ENCODE peak calls at places on chromosomes 2 and 18, in seven cellular contexts. One of them, this sample, is unnamed.

GRCh38 chr18:50151876-50152275 is 43.1 kb downstream of the MYO5B start:
- DNase-seq in GM12865: no peak
- DNase-seq in adrenal gland: no peak
- DNase-seq in GM13976: no peak
- DNase-seq in progenitor cell of endocrine pancreas: no peak
- DNase-seq in fibroblast of the aortic adventitia: peak; percentile 22
- DNase-seq in sigmoid colon: no peak
- DNase-seq in this sample: no peak

GRCh38 chr2:142188562-142188961 is 57.7 kb upstream of the LRP1B start:
- DNase-seq in GM12865: no peak
- DNase-seq in adrenal gland: no peak
- DNase-seq in GM13976: no peak
- DNase-seq in progenitor cell of endocrine pancreas: no peak
- DNase-seq in fibroblast of the aortic adventitia: no peak
- DNase-seq in sigmoid colon: no peak
- DNase-seq in this sample: no peak

GRCh38 chr18:6414723-6415362 is at the start of gene L3MBTL4:
- DNase-seq in GM12865: peak; percentile 61
- DNase-seq in adrenal gland: peak; percentile 58
- DNase-seq in GM13976: peak; percentile 76
- DNase-seq in progenitor cell of endocrine pancreas: peak; percentile 44
- DNase-seq in fibroblast of the aortic adventitia: no peak
- DNase-seq in sigmoid colon: peak; percentile 64
- DNase-seq in this sample: no peak

GRCh38 chr18:60067426-60068210 is 167.8 kb downstream of the PMAIP1 start:
- DNase-seq in GM12865: no peak
- DNase-seq in adrenal gland: no peak
- DNase-seq in GM13976: no peak
- DNase-seq in progenitor cell of endocrine pancreas: no peak
- DNase-seq in fibroblast of the aortic adventitia: no peak
- DNase-seq in sigmoid colon: no peak
- DNase-seq in this sample: no peak

GRCh38 chr2:85468704-85469349 is 50.3 kb downstream of the SH2D6 start:
- DNase-seq in GM12865: no peak
- DNase-seq in adrenal gland: no peak
- DNase-seq in GM13976: no peak
- DNase-seq in progenitor cell of endocrine pancreas: no peak
- DNase-seq in fibroblast of the aortic adventitia: peak; percentile 84
- DNase-seq in sigmoid colon: peak; percentile 54
- DNase-seq in this sample: no peak

GRCh38 chr2:186503827-186504606 is 18.0 kb downstream of the ZC3H15 start:
- DNase-seq in GM12865: peak; percentile 18
- DNase-seq in adrenal gland: no peak
- DNase-seq in GM13976: no peak
- DNase-seq in progenitor cell of endocrine pancreas: no peak
- DNase-seq in fibroblast of the aortic adventitia: peak; percentile 64
- DNase-seq in sigmoid colon: no peak
- DNase-seq in this sample: no peak

GRCh38 chr2:86035883-86036789 is 69.5 kb downstream of the POLR1A start:
- DNase-seq in GM12865: peak; percentile 93
- DNase-seq in adrenal gland: peak; percentile 67
- DNase-seq in GM13976: peak; percentile 90
- DNase-seq in progenitor cell of endocrine pancreas: peak; percentile 26
- DNase-seq in fibroblast of the aortic adventitia: peak; percentile 79
- DNase-seq in sigmoid colon: peak; percentile 93
- DNase-seq in this sample: no peak

GRCh38 chr2:215409331-215410127 is 26.3 kb downstream of the FN1 start:
- DNase-seq in GM12865: no peak
- DNase-seq in adrenal gland: no peak
- DNase-seq in GM13976: no peak
- DNase-seq in progenitor cell of endocrine pancreas: no peak
- DNase-seq in fibroblast of the aortic adventitia: no peak
- DNase-seq in sigmoid colon: no peak
- DNase-seq in this sample: no peak

GRCh38 chr2:101197215-101197745 is 46.1 kb upstream of the TBC1D8 start:
- DNase-seq in GM12865: no peak
- DNase-seq in adrenal gland: no peak
- DNase-seq in GM13976: no peak
- DNase-seq in progenitor cell of endocrine pancreas: no peak
- DNase-seq in fibroblast of the aortic adventitia: peak; percentile 15
- DNase-seq in sigmoid colon: no peak
- DNase-seq in this sample: no peak

GRCh38 chr2:199739413-199740110 is 111.4 kb downstream of the FTCDNL1 start:
- DNase-seq in GM12865: peak; percentile 68
- DNase-seq in adrenal gland: peak; percentile 73
- DNase-seq in GM13976: peak; percentile 47
- DNase-seq in progenitor cell of endocrine pancreas: peak; percentile 68
- DNase-seq in fibroblast of the aortic adventitia: peak; percentile 65
- DNase-seq in sigmoid colon: peak; percentile 81
- DNase-seq in this sample: no peak

GRCh38 chr2:200314976-200315567 is 8.6 kb downstream of the SPATS2L start:
- DNase-seq in GM12865: no peak
- DNase-seq in adrenal gland: no peak
- DNase-seq in GM13976: no peak
- DNase-seq in progenitor cell of endocrine pancreas: no peak
- DNase-seq in fibroblast of the aortic adventitia: peak; percentile 66
- DNase-seq in sigmoid colon: no peak
- DNase-seq in this sample: no peak

GRCh38 chr18:13227910-13228309 is 9.3 kb downstream of the LDLRAD4 start:
- DNase-seq in GM12865: no peak
- DNase-seq in adrenal gland: no peak
- DNase-seq in GM13976: no peak
- DNase-seq in progenitor cell of endocrine pancreas: no peak
- DNase-seq in fibroblast of the aortic adventitia: no peak
- DNase-seq in sigmoid colon: no peak
- DNase-seq in this sample: no peak

GRCh38 chr2:134934641-134935040 is 16.0 kb downstream of the CCNT2 start:
- DNase-seq in GM12865: no peak
- DNase-seq in adrenal gland: no peak
- DNase-seq in GM13976: no peak
- DNase-seq in progenitor cell of endocrine pancreas: no peak
- DNase-seq in fibroblast of the aortic adventitia: no peak
- DNase-seq in sigmoid colon: no peak
- DNase-seq in this sample: no peak

GRCh38 chr2:118846667-118847446 is 591 bp downstream of the EN1 start:
- DNase-seq in GM12865: no peak
- DNase-seq in adrenal gland: no peak
- DNase-seq in GM13976: no peak
- DNase-seq in progenitor cell of endocrine pancreas: no peak
- DNase-seq in fibroblast of the aortic adventitia: peak; percentile 54
- DNase-seq in sigmoid colon: no peak
- DNase-seq in this sample: no peak

GRCh38 chr18:12837747-12838146 is 46.3 kb downstream of the PTPN2 start:
- DNase-seq in GM12865: no peak
- DNase-seq in adrenal gland: no peak
- DNase-seq in GM13976: no peak
- DNase-seq in progenitor cell of endocrine pancreas: no peak
- DNase-seq in fibroblast of the aortic adventitia: peak; percentile 58
- DNase-seq in sigmoid colon: no peak
- DNase-seq in this sample: no peak

GRCh38 chr18:52287151-52287550 is 52.8 kb upstream of the DCC start:
- DNase-seq in GM12865: no peak
- DNase-seq in adrenal gland: no peak
- DNase-seq in GM13976: no peak
- DNase-seq in progenitor cell of endocrine pancreas: no peak
- DNase-seq in fibroblast of the aortic adventitia: no peak
- DNase-seq in sigmoid colon: no peak
- DNase-seq in this sample: no peak

GRCh38 chr18:3596324-3597158 is 146.6 kb downstream of the TGIF1 start:
- DNase-seq in GM12865: peak; percentile 81
- DNase-seq in adrenal gland: peak; percentile 82
- DNase-seq in GM13976: peak; percentile 69
- DNase-seq in progenitor cell of endocrine pancreas: no peak
- DNase-seq in fibroblast of the aortic adventitia: no peak
- DNase-seq in sigmoid colon: peak; percentile 77
- DNase-seq in this sample: no peak
- TF ChIP-seq CTCF in GM12865: peak; percentile 48
- TF ChIP-seq CTCF in adrenal gland: no peak
- TF ChIP-seq CTCF in GM13976: peak; percentile 30
- TF ChIP-seq CTCF in progenitor cell of endocrine pancreas: no peak
- TF ChIP-seq CTCF in fibroblast of the aortic adventitia: no peak
- TF ChIP-seq CTCF in sigmoid colon: no peak
- TF ChIP-seq CTCF in this sample: no peak

GRCh38 chr2:232592687-232593407 is 40.6 kb upstream of the EFHD1 start:
- DNase-seq in GM12865: no peak
- DNase-seq in adrenal gland: no peak
- DNase-seq in GM13976: no peak
- DNase-seq in progenitor cell of endocrine pancreas: no peak
- DNase-seq in fibroblast of the aortic adventitia: peak; percentile 82
- DNase-seq in sigmoid colon: no peak
- DNase-seq in this sample: no peak
- TF ChIP-seq CTCF in GM12865: no peak
- TF ChIP-seq CTCF in adrenal gland: no peak
- TF ChIP-seq CTCF in GM13976: no peak
- TF ChIP-seq CTCF in progenitor cell of endocrine pancreas: no peak
- TF ChIP-seq CTCF in fibroblast of the aortic adventitia: peak; percentile 16
- TF ChIP-seq CTCF in sigmoid colon: no peak
- TF ChIP-seq CTCF in this sample: no peak

GRCh38 chr2:15159751-15160177 is 401.4 kb downstream of the NBAS start:
- DNase-seq in GM12865: peak; percentile 46
- DNase-seq in adrenal gland: peak; percentile 31
- DNase-seq in GM13976: peak; percentile 46
- DNase-seq in progenitor cell of endocrine pancreas: no peak
- DNase-seq in fibroblast of the aortic adventitia: peak; percentile 70
- DNase-seq in sigmoid colon: no peak
- DNase-seq in this sample: peak; percentile 53
- TF ChIP-seq CTCF in GM12865: peak; percentile 65
- TF ChIP-seq CTCF in adrenal gland: peak; percentile 29
- TF ChIP-seq CTCF in GM13976: peak; percentile 49
- TF ChIP-seq CTCF in progenitor cell of endocrine pancreas: peak; percentile 47
- TF ChIP-seq CTCF in fibroblast of the aortic adventitia: peak; percentile 65
- TF ChIP-seq CTCF in sigmoid colon: peak; percentile 21
- TF ChIP-seq CTCF in this sample: peak; percentile 85

DNA sequence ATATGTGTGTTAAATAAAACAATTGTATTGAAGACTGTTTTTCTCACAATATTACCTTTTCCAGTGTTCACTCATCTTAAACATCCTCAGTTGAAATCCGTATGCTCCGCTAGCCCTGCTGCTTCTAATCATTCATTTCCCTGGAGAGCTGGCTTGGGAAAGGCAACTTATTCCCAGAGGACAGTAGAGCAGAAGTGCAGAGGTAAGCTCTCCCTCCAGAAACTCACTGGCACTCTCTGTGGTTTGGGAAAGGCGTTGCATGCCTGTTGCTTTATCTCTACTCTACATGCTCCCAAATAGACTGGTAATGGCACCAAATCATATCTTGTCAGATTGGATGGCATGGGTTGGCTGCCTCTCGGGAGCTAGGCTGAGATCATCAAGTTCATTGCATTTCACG is 117.1 kb upstream of the BOD1L2 start:
- DNase-seq in GM12865: no peak
- DNase-seq in adrenal gland: no peak
- DNase-seq in GM13976: no peak
- DNase-seq in progenitor cell of endocrine pancreas: no peak
- DNase-seq in fibroblast of the aortic adventitia: no peak
- DNase-seq in sigmoid colon: no peak
- DNase-seq in this sample: peak; percentile 61
- TF ChIP-seq CTCF in GM12865: no peak
- TF ChIP-seq CTCF in adrenal gland: no peak
- TF ChIP-seq CTCF in GM13976: no peak
- TF ChIP-seq CTCF in progenitor cell of endocrine pancreas: no peak
- TF ChIP-seq CTCF in fibroblast of the aortic adventitia: no peak
- TF ChIP-seq CTCF in sigmoid colon: no peak
- TF ChIP-seq CTCF in this sample: peak; percentile 33

DNA sequence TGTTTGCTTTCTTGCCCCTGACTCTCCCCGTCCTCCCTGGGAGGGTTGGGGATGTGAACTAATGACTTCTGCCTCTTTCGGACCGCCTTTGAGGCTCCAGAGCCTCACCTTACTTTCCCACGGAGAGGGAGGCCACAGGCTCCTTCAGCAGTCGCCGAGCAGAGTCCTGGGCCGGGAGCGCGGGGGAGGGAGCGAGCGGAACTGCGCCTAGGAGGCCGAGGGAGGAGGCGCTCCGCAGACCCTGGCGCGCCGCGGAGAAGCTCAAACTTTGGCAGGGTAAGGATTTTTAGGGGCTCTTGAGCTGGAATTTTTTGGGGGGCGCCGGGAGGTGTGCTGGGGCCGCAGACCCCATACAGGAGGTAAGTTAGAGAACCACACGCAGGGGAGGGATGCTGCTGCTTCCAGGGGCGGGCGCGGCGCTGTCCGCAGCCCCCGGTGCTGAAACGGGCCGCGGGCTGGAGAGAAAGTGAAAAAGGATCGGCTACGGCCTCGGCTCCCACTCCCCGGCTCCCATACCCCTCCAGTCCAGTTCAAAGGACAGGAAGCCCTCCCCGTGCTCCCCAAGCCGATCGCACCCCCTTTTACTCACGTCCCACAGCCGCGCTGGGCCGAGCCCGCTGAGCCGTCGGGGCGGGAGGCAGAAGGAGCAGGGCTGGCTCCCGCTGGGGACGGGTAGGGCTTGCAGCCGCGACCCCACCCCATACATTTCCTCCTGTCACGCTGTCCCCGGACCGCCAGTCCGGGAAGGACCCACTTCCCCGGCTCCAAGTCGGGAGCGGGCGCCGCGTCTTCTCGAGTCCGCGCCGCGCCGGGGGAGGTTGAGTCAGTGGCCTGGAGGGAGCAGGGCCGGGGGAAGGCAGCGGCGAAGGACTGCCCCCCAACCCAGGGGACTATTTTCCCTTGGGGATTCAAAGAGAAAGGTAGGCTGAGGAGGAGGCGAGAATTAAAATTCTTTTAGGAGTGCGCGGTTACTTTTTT is at the start of gene CNGA3:
- DNase-seq in GM12865: no peak
- DNase-seq in adrenal gland: peak; percentile 37
- DNase-seq in GM13976: peak; percentile 55
- DNase-seq in progenitor cell of endocrine pancreas: peak; percentile 64
- DNase-seq in fibroblast of the aortic adventitia: peak; percentile 24
- DNase-seq in sigmoid colon: no peak
- DNase-seq in this sample: no peak
- TF ChIP-seq CTCF in GM12865: no peak
- TF ChIP-seq CTCF in adrenal gland: no peak
- TF ChIP-seq CTCF in GM13976: no peak
- TF ChIP-seq CTCF in progenitor cell of endocrine pancreas: peak; percentile 18
- TF ChIP-seq CTCF in fibroblast of the aortic adventitia: peak; percentile 13
- TF ChIP-seq CTCF in sigmoid colon: no peak
- TF ChIP-seq CTCF in this sample: no peak

GRCh38 chr2:159516241-159516758 is 100.0 kb downstream of the BAZ2B start:
- DNase-seq in GM12865: peak; percentile 74
- DNase-seq in adrenal gland: no peak
- DNase-seq in GM13976: peak; percentile 52
- DNase-seq in progenitor cell of endocrine pancreas: no peak
- DNase-seq in fibroblast of the aortic adventitia: peak; percentile 43
- DNase-seq in sigmoid colon: no peak
- DNase-seq in this sample: no peak
- TF ChIP-seq CTCF in GM12865: no peak
- TF ChIP-seq CTCF in adrenal gland: no peak
- TF ChIP-seq CTCF in GM13976: no peak
- TF ChIP-seq CTCF in progenitor cell of endocrine pancreas: no peak
- TF ChIP-seq CTCF in fibroblast of the aortic adventitia: no peak
- TF ChIP-seq CTCF in sigmoid colon: no peak
- TF ChIP-seq CTCF in this sample: peak; percentile 38

DNA sequence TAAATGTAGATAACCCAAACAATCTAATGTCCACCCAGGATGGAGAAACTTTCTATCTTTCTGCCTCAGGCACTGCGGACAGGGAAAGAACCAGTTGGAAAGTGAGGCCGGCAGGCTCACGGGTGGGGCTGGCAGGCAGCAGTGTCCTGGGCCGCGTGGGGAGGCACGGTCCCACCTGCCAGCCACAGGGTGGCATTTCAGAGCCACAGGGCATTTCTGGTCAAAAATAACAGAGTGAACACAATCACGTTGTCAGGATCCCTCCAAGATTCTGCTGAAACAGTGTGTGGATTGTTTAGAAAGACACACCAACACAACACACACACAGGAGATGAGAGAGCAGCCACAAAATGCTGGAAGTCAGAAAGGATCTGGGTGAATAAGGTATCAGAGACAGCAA is 174.1 kb downstream of the HDAC4 start:
- DNase-seq in GM12865: no peak
- DNase-seq in adrenal gland: no peak
- DNase-seq in GM13976: no peak
- DNase-seq in progenitor cell of endocrine pancreas: no peak
- DNase-seq in fibroblast of the aortic adventitia: no peak
- DNase-seq in sigmoid colon: peak; percentile 66
- DNase-seq in this sample: no peak
- TF ChIP-seq CTCF in GM12865: no peak
- TF ChIP-seq CTCF in adrenal gland: no peak
- TF ChIP-seq CTCF in GM13976: no peak
- TF ChIP-seq CTCF in progenitor cell of endocrine pancreas: no peak
- TF ChIP-seq CTCF in fibroblast of the aortic adventitia: no peak
- TF ChIP-seq CTCF in sigmoid colon: no peak
- TF ChIP-seq CTCF in this sample: no peak

This sample was measured in D721Med.